ENCODE peak calls at places on chromosomes 16 and 17, in ten cellular contexts. One of them, this sample, is unnamed.

GRCh38 chr17:83178533-83179201 is 99.3 kb downstream of the METRNL start:
- DNase-seq in small intestine: no peak
- DNase-seq in CD8-positive, alpha-beta memory T cell: no peak
- DNase-seq in tibial nerve: peak; percentile 4
- DNase-seq in RWPE2: no peak
- DNase-seq in uterus: no peak
- DNase-seq in psoas muscle: no peak
- DNase-seq in left ventricle myocardium inferior: no peak
- DNase-seq in stomach: no peak
- DNase-seq in testis: no peak
- DNase-seq in this sample: peak; percentile 17

GRCh38 chr17:31197991-31198390 is 99.0 kb downstream of the OMG start:
- DNase-seq in CD8-positive, alpha-beta memory T cell: no peak
- DNase-seq in tibial nerve: no peak
- DNase-seq in stomach: no peak
- DNase-seq in psoas muscle: no peak
- DNase-seq in testis: no peak
- DNase-seq in RWPE2: no peak
- DNase-seq in small intestine: no peak
- DNase-seq in uterus: no peak
- DNase-seq in left ventricle myocardium inferior: no peak
- DNase-seq in this sample: no peak

GRCh38 chr16:89048087-89048729 is 45.4 kb upstream of the ACSF3 start:
- DNase-seq in psoas muscle: peak; percentile 30
- DNase-seq in small intestine: no peak
- DNase-seq in CD8-positive, alpha-beta memory T cell: no peak
- DNase-seq in RWPE2: peak; percentile 48
- DNase-seq in stomach: no peak
- DNase-seq in uterus: no peak
- DNase-seq in left ventricle myocardium inferior: peak; percentile 13
- DNase-seq in testis: no peak
- DNase-seq in tibial nerve: no peak
- DNase-seq in this sample: no peak

GRCh38 chr17:44970136-44970737 is 2.1 kb upstream of the C1QL1 start:
- DNase-seq in stomach: no peak
- DNase-seq in uterus: peak; percentile 44
- DNase-seq in CD8-positive, alpha-beta memory T cell: peak; percentile 17
- DNase-seq in psoas muscle: peak; percentile 56
- DNase-seq in testis: peak; percentile 48
- DNase-seq in tibial nerve: no peak
- DNase-seq in left ventricle myocardium inferior: peak; percentile 38
- DNase-seq in RWPE2: no peak
- DNase-seq in small intestine: no peak
- DNase-seq in this sample: no peak

GRCh38 chr17:38658741-38659345 is 15.9 kb downstream of the EPOP start:
- DNase-seq in tibial nerve: no peak
- DNase-seq in RWPE2: no peak
- DNase-seq in small intestine: no peak
- DNase-seq in stomach: no peak
- DNase-seq in uterus: no peak
- DNase-seq in psoas muscle: no peak
- DNase-seq in left ventricle myocardium inferior: peak; percentile 27
- DNase-seq in CD8-positive, alpha-beta memory T cell: no peak
- DNase-seq in testis: peak; percentile 59
- DNase-seq in this sample: no peak

GRCh38 chr16:88630941-88631340 is 7.4 kb upstream of the IL17C start:
- DNase-seq in CD8-positive, alpha-beta memory T cell: no peak
- DNase-seq in tibial nerve: no peak
- DNase-seq in RWPE2: peak; percentile 64
- DNase-seq in left ventricle myocardium inferior: no peak
- DNase-seq in testis: no peak
- DNase-seq in stomach: no peak
- DNase-seq in small intestine: no peak
- DNase-seq in uterus: no peak
- DNase-seq in psoas muscle: no peak
- DNase-seq in this sample: no peak

GRCh38 chr17:74754832-74755231 is 6.4 kb downstream of the NHERF1 start:
- DNase-seq in CD8-positive, alpha-beta memory T cell: no peak
- DNase-seq in stomach: no peak
- DNase-seq in left ventricle myocardium inferior: no peak
- DNase-seq in tibial nerve: no peak
- DNase-seq in testis: no peak
- DNase-seq in psoas muscle: no peak
- DNase-seq in uterus: no peak
- DNase-seq in RWPE2: no peak
- DNase-seq in small intestine: peak; percentile 50
- DNase-seq in this sample: no peak

GRCh38 chr16:67541391-67542263 is 13.0 kb downstream of the RIPOR1 start:
- DNase-seq in stomach: no peak
- DNase-seq in CD8-positive, alpha-beta memory T cell: no peak
- DNase-seq in left ventricle myocardium inferior: peak; percentile 55
- DNase-seq in testis: no peak
- DNase-seq in psoas muscle: peak; percentile 52
- DNase-seq in RWPE2: no peak
- DNase-seq in uterus: no peak
- DNase-seq in tibial nerve: no peak
- DNase-seq in small intestine: no peak
- DNase-seq in this sample: no peak

GRCh38 chr16:4517812-4518211 is 20.8 kb downstream of the CDIP1 start:
- DNase-seq in uterus: no peak
- DNase-seq in left ventricle myocardium inferior: no peak
- DNase-seq in testis: no peak
- DNase-seq in CD8-positive, alpha-beta memory T cell: no peak
- DNase-seq in stomach: no peak
- DNase-seq in psoas muscle: no peak
- DNase-seq in RWPE2: no peak
- DNase-seq in small intestine: no peak
- DNase-seq in tibial nerve: no peak
- DNase-seq in this sample: no peak

GRCh38 chr16:83458612-83459011 is 349.2 kb upstream of the HSBP1 start:
- DNase-seq in RWPE2: no peak
- DNase-seq in psoas muscle: no peak
- DNase-seq in testis: no peak
- DNase-seq in CD8-positive, alpha-beta memory T cell: no peak
- DNase-seq in uterus: no peak
- DNase-seq in left ventricle myocardium inferior: no peak
- DNase-seq in stomach: no peak
- DNase-seq in small intestine: no peak
- DNase-seq in tibial nerve: no peak
- DNase-seq in this sample: no peak

GRCh38 chr17:30271102-30271501 is 20.6 kb downstream of the BLMH start:
- DNase-seq in stomach: no peak
- DNase-seq in uterus: no peak
- DNase-seq in RWPE2: no peak
- DNase-seq in tibial nerve: no peak
- DNase-seq in CD8-positive, alpha-beta memory T cell: no peak
- DNase-seq in psoas muscle: no peak
- DNase-seq in small intestine: no peak
- DNase-seq in testis: no peak
- DNase-seq in left ventricle myocardium inferior: no peak
- DNase-seq in this sample: no peak

GRCh38 chr16:20308266-20308665 is 19.0 kb downstream of the GP2 start:
- DNase-seq in stomach: no peak
- DNase-seq in CD8-positive, alpha-beta memory T cell: no peak
- DNase-seq in testis: no peak
- DNase-seq in uterus: no peak
- DNase-seq in psoas muscle: no peak
- DNase-seq in small intestine: no peak
- DNase-seq in RWPE2: no peak
- DNase-seq in tibial nerve: no peak
- DNase-seq in left ventricle myocardium inferior: no peak
- DNase-seq in this sample: no peak
- H3K36me3 ChIP-seq in stomach: no peaks in the 10 kb centered on the region
- H3K36me3 ChIP-seq in CD8-positive, alpha-beta memory T cell: no peaks in the 10 kb centered on the region
- H3K36me3 ChIP-seq in testis: no peaks in the 10 kb centered on the region
- H3K36me3 ChIP-seq in uterus: no peaks in the 10 kb centered on the region
- H3K36me3 ChIP-seq in psoas muscle: no peaks in the 10 kb centered on the region
- H3K36me3 ChIP-seq in small intestine: no peaks in the 10 kb centered on the region
- H3K36me3 ChIP-seq in RWPE2: no peaks in the 10 kb centered on the region
- H3K36me3 ChIP-seq in tibial nerve: no peaks in the 10 kb centered on the region
- H3K36me3 ChIP-seq in left ventricle myocardium inferior: no peaks in the 10 kb centered on the region
- H3K36me3 ChIP-seq in this sample: no peaks in the 10 kb centered on the region

DNA sequence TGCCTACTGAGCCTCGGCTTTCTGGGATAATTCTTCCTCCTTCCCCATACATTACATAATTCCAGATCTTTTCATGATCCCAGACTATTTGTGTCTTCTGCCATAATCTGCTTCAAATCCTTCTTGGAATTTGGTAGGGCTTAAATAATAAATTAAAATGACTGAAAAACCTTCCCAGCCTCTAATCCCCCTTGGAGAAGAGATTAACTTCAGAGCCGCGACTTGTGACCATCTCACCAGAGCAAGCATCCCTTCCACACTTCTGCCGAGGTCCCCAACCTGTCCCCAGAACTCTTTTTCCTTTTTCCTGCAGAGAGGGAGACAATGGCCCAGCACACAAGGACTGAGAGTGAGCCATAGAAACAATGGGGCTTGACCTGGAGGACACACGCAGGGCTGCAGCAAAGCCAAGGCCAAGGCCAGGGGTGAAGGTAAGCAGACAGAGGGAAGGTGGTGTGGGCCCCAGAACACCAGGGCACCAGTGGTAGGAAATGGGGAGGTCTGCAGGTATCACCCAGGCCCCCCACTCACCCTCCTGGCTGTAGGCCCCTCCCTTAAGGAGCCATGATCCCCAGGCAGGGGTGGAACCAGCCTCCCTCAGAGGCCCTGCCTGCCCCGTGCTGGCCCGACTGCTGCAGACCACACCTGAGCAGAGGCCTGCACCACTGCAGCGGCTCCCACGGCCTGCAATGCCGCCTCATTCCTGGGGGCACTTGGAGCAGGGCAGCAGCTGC is 9.6 kb upstream of the BCAR1 start:
- DNase-seq in testis: no peak
- DNase-seq in uterus: peak; percentile 12
- DNase-seq in psoas muscle: no peak
- DNase-seq in CD8-positive, alpha-beta memory T cell: no peak
- DNase-seq in left ventricle myocardium inferior: no peak
- DNase-seq in stomach: no peak
- DNase-seq in tibial nerve: no peak
- DNase-seq in RWPE2: no peak
- DNase-seq in small intestine: no peak
- DNase-seq in this sample: no peak
- H3K4me1 ChIP-seq in testis: peaks cover 67% of the 10 kb centered on the region
- H3K4me1 ChIP-seq in uterus: peaks cover 43% of the 10 kb centered on the region
- H3K4me1 ChIP-seq in psoas muscle: peaks cover 84% of the 10 kb centered on the region
- H3K4me1 ChIP-seq in CD8-positive, alpha-beta memory T cell: no peaks in the 10 kb centered on the region
- H3K4me1 ChIP-seq in left ventricle myocardium inferior: peaks cover 96% of the 10 kb centered on the region
- H3K4me1 ChIP-seq in stomach: peaks cover 57% of the 10 kb centered on the region
- H3K4me1 ChIP-seq in tibial nerve: no peaks in the 10 kb centered on the region
- H3K4me1 ChIP-seq in RWPE2: peaks cover 27% of the 10 kb centered on the region
- H3K4me1 ChIP-seq in small intestine: peaks cover 14% of the 10 kb centered on the region
- H3K4me1 ChIP-seq in this sample: no peaks in the 10 kb centered on the region

DNA sequence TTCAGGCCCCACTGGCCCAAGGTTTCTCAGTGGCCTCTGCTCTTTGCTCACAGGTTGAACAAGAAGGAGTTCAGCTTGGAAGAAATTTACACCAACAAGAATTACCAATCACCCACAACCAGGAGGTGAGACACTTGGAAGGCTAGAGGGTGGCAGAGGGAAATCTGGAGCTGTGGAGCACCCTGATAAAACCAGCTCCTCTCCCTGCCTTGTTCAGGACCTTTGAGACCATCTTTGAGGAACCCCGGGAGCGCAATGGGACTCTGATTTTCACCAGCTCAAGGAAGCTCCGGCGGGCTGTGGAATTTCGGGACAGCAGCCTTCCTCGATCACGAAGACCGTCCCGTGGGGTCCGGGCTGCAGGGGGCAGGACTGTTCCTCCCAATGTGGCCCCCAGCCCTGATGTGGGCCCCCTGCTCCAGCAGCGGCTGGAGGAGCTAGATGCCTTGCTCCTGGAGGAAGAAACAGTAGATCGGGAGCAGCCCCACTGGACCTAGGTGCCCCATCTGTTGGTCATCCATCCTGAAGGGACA is 2.4 kb upstream of the FBRS start:
- DNase-seq in left ventricle myocardium inferior: no peak
- DNase-seq in uterus: no peak
- DNase-seq in tibial nerve: no peak
- DNase-seq in RWPE2: no peak
- DNase-seq in testis: no peak
- DNase-seq in CD8-positive, alpha-beta memory T cell: no peak
- DNase-seq in stomach: no peak
- DNase-seq in psoas muscle: no peak
- DNase-seq in small intestine: no peak
- DNase-seq in this sample: no peak
- H3K27ac ChIP-seq in left ventricle myocardium inferior: peak overlapping the region; percentile 100
- H3K27ac ChIP-seq in uterus: no peak overlapping the region
- H3K27ac ChIP-seq in tibial nerve: no peak overlapping the region
- H3K27ac ChIP-seq in RWPE2: no peak overlapping the region
- H3K27ac ChIP-seq in testis: no peak overlapping the region
- H3K27ac ChIP-seq in CD8-positive, alpha-beta memory T cell: no peak overlapping the region
- H3K27ac ChIP-seq in stomach: no peak overlapping the region
- H3K27ac ChIP-seq in psoas muscle: no peak overlapping the region
- H3K27ac ChIP-seq in small intestine: no peak overlapping the region
- H3K27ac ChIP-seq in this sample: no peak overlapping the region

GRCh38 chr17:68910256-68910705 is 44.9 kb downstream of the ABCA8 start:
- DNase-seq in stomach: no peak
- DNase-seq in RWPE2: no peak
- DNase-seq in small intestine: no peak
- DNase-seq in uterus: peak; percentile 27
- DNase-seq in testis: peak; percentile 61
- DNase-seq in psoas muscle: peak; percentile 53
- DNase-seq in left ventricle myocardium inferior: peak; percentile 27
- DNase-seq in CD8-positive, alpha-beta memory T cell: no peak
- DNase-seq in tibial nerve: peak; percentile 8
- DNase-seq in this sample: no peak

GRCh38 chr17:68909066-68909465 is 46.1 kb downstream of the ABCA8 start:
- DNase-seq in stomach: no peak
- DNase-seq in psoas muscle: peak; percentile 37
- DNase-seq in tibial nerve: peak; percentile 50
- DNase-seq in uterus: peak; percentile 83
- DNase-seq in small intestine: peak; percentile 22
- DNase-seq in CD8-positive, alpha-beta memory T cell: no peak
- DNase-seq in left ventricle myocardium inferior: no peak
- DNase-seq in RWPE2: peak; percentile 65
- DNase-seq in testis: peak; percentile 30
- DNase-seq in this sample: no peak

GRCh38 chr17:68908045-68908444 is 47.1 kb downstream of the ABCA8 start:
- DNase-seq in CD8-positive, alpha-beta memory T cell: no peak
- DNase-seq in testis: no peak
- DNase-seq in tibial nerve: no peak
- DNase-seq in uterus: no peak
- DNase-seq in stomach: no peak
- DNase-seq in left ventricle myocardium inferior: no peak
- DNase-seq in small intestine: no peak
- DNase-seq in RWPE2: no peak
- DNase-seq in psoas muscle: no peak
- DNase-seq in this sample: no peak

GRCh38 chr17:68903294-68903693 is 51.9 kb downstream of the ABCA8 start:
- DNase-seq in testis: no peak
- DNase-seq in CD8-positive, alpha-beta memory T cell: no peak
- DNase-seq in tibial nerve: no peak
- DNase-seq in uterus: no peak
- DNase-seq in psoas muscle: no peak
- DNase-seq in small intestine: no peak
- DNase-seq in left ventricle myocardium inferior: no peak
- DNase-seq in stomach: no peak
- DNase-seq in RWPE2: no peak
- DNase-seq in this sample: no peak

DNA sequence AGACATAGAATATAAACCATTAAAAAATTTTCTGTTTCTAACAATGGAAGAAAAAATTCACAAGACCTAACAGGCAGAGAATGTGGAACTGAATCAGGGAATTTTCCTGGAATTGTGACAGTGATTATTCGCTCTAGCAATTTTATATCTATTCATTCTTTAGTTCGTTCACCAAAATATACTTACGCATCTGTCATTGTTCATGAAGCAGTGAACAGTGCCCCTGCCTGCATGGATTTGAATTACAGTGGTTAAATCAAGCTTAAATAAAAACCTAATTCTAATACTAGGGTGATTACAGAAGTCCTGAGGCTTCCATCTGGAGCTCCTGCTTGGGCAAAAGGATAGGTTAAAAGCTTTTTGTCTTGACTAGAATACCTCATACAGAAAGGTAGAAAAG is 48.6 kb downstream of the ABCA8 start:
- DNase-seq in uterus: no peak
- DNase-seq in RWPE2: no peak
- DNase-seq in testis: no peak
- DNase-seq in tibial nerve: no peak
- DNase-seq in left ventricle myocardium inferior: no peak
- DNase-seq in stomach: no peak
- DNase-seq in psoas muscle: no peak
- DNase-seq in small intestine: peak; percentile 2
- DNase-seq in CD8-positive, alpha-beta memory T cell: no peak
- DNase-seq in this sample: no peak
- H3K36me3 ChIP-seq in uterus: no peaks in the 10 kb centered on the region
- H3K36me3 ChIP-seq in RWPE2: no peaks in the 10 kb centered on the region
- H3K36me3 ChIP-seq in testis: no peaks in the 10 kb centered on the region
- H3K36me3 ChIP-seq in tibial nerve: peaks cover 37% of the 10 kb centered on the region
- H3K36me3 ChIP-seq in left ventricle myocardium inferior: peaks cover 75% of the 10 kb centered on the region
- H3K36me3 ChIP-seq in stomach: no peaks in the 10 kb centered on the region
- H3K36me3 ChIP-seq in psoas muscle: no peaks in the 10 kb centered on the region
- H3K36me3 ChIP-seq in small intestine: no peaks in the 10 kb centered on the region
- H3K36me3 ChIP-seq in CD8-positive, alpha-beta memory T cell: no peaks in the 10 kb centered on the region
- H3K36me3 ChIP-seq in this sample: no peaks in the 10 kb centered on the region